ENCODE peak calls at places on chromosome 9, in seven cellular contexts. One of them, this sample, is unnamed.

GRCh38 chr9:123482295-123482970 is 126.4 kb downstream of the CRB2 start:
- DNase-seq in T follicular helper cell: no peak
- DNase-seq in ELR: no peak
- DNase-seq in AG10803: no peak
- DNase-seq in stimulated activated CD8-positive, alpha-beta memory T cell treated with anti-CD3 and anti-CD28 coated beads, Interleukin-12 subunit alpha, Interleukin-12 subunit beta, amount 100 ng/mL, for 1 hour: no peak
- DNase-seq in stimulated activated CD4-positive, alpha-beta T cell treated with anti-CD3 and anti-CD28 coated beads, Interleukin-12 subunit alpha, Interleukin-12 subunit beta, amount 100 ng/mL, for 4 hours: no peak
- DNase-seq in brain microvascular endothelial cell: no peak
- DNase-seq in this sample: no peak

GRCh38 chr9:127386249-127386648 is 10.7 kb upstream of the SLC2A8 start:
- DNase-seq in T follicular helper cell: no peak
- DNase-seq in ELR: no peak
- DNase-seq in AG10803: no peak
- DNase-seq in stimulated activated CD8-positive, alpha-beta memory T cell treated with anti-CD3 and anti-CD28 coated beads, Interleukin-12 subunit alpha, Interleukin-12 subunit beta, amount 100 ng/mL, for 1 hour: no peak
- DNase-seq in stimulated activated CD4-positive, alpha-beta T cell treated with anti-CD3 and anti-CD28 coated beads, Interleukin-12 subunit alpha, Interleukin-12 subunit beta, amount 100 ng/mL, for 4 hours: no peak
- DNase-seq in brain microvascular endothelial cell: no peak
- DNase-seq in this sample: no peak

GRCh38 chr9:18906656-18907395 is 126.2 kb downstream of the SAXO1 start:
- DNase-seq in T follicular helper cell: no peak
- DNase-seq in ELR: peak; percentile 88
- DNase-seq in AG10803: peak; percentile 50
- DNase-seq in stimulated activated CD8-positive, alpha-beta memory T cell treated with anti-CD3 and anti-CD28 coated beads, Interleukin-12 subunit alpha, Interleukin-12 subunit beta, amount 100 ng/mL, for 1 hour: no peak
- DNase-seq in stimulated activated CD4-positive, alpha-beta T cell treated with anti-CD3 and anti-CD28 coated beads, Interleukin-12 subunit alpha, Interleukin-12 subunit beta, amount 100 ng/mL, for 4 hours: no peak
- DNase-seq in brain microvascular endothelial cell: peak; percentile 63
- DNase-seq in this sample: peak; percentile 33

GRCh38 chr9:108662090-108662875 is 193.5 kb downstream of the ACTL7B start:
- DNase-seq in T follicular helper cell: no peak
- DNase-seq in ELR: no peak
- DNase-seq in AG10803: peak; percentile 45
- DNase-seq in stimulated activated CD8-positive, alpha-beta memory T cell treated with anti-CD3 and anti-CD28 coated beads, Interleukin-12 subunit alpha, Interleukin-12 subunit beta, amount 100 ng/mL, for 1 hour: no peak
- DNase-seq in stimulated activated CD4-positive, alpha-beta T cell treated with anti-CD3 and anti-CD28 coated beads, Interleukin-12 subunit alpha, Interleukin-12 subunit beta, amount 100 ng/mL, for 4 hours: no peak
- DNase-seq in brain microvascular endothelial cell: no peak
- DNase-seq in this sample: no peak

GRCh38 chr9:15176821-15177220 is 130.2 kb downstream of the TTC39B start:
- DNase-seq in T follicular helper cell: no peak
- DNase-seq in ELR: no peak
- DNase-seq in AG10803: no peak
- DNase-seq in stimulated activated CD8-positive, alpha-beta memory T cell treated with anti-CD3 and anti-CD28 coated beads, Interleukin-12 subunit alpha, Interleukin-12 subunit beta, amount 100 ng/mL, for 1 hour: no peak
- DNase-seq in stimulated activated CD4-positive, alpha-beta T cell treated with anti-CD3 and anti-CD28 coated beads, Interleukin-12 subunit alpha, Interleukin-12 subunit beta, amount 100 ng/mL, for 4 hours: no peak
- DNase-seq in brain microvascular endothelial cell: no peak
- DNase-seq in this sample: no peak

GRCh38 chr9:109781086-109781485 is 1.1 kb downstream of the PALM2AKAP2 start:
- DNase-seq in T follicular helper cell: no peak
- DNase-seq in ELR: peak; percentile 24
- DNase-seq in AG10803: peak; percentile 53
- DNase-seq in stimulated activated CD8-positive, alpha-beta memory T cell treated with anti-CD3 and anti-CD28 coated beads, Interleukin-12 subunit alpha, Interleukin-12 subunit beta, amount 100 ng/mL, for 1 hour: no peak
- DNase-seq in stimulated activated CD4-positive, alpha-beta T cell treated with anti-CD3 and anti-CD28 coated beads, Interleukin-12 subunit alpha, Interleukin-12 subunit beta, amount 100 ng/mL, for 4 hours: no peak
- DNase-seq in brain microvascular endothelial cell: no peak
- DNase-seq in this sample: no peak

GRCh38 chr9:72383978-72384709 is 19.1 kb upstream of the ZFAND5 start:
- DNase-seq in T follicular helper cell: no peak
- DNase-seq in ELR: peak; percentile 95
- DNase-seq in AG10803: peak; percentile 93
- DNase-seq in stimulated activated CD8-positive, alpha-beta memory T cell treated with anti-CD3 and anti-CD28 coated beads, Interleukin-12 subunit alpha, Interleukin-12 subunit beta, amount 100 ng/mL, for 1 hour: no peak
- DNase-seq in stimulated activated CD4-positive, alpha-beta T cell treated with anti-CD3 and anti-CD28 coated beads, Interleukin-12 subunit alpha, Interleukin-12 subunit beta, amount 100 ng/mL, for 4 hours: no peak
- DNase-seq in brain microvascular endothelial cell: peak; percentile 82
- DNase-seq in this sample: peak; percentile 79

GRCh38 chr9:2356391-2356790 is 265.2 kb upstream of the VLDLR start:
- DNase-seq in T follicular helper cell: no peak
- DNase-seq in ELR: no peak
- DNase-seq in AG10803: peak; percentile 10
- DNase-seq in stimulated activated CD8-positive, alpha-beta memory T cell treated with anti-CD3 and anti-CD28 coated beads, Interleukin-12 subunit alpha, Interleukin-12 subunit beta, amount 100 ng/mL, for 1 hour: no peak
- DNase-seq in stimulated activated CD4-positive, alpha-beta T cell treated with anti-CD3 and anti-CD28 coated beads, Interleukin-12 subunit alpha, Interleukin-12 subunit beta, amount 100 ng/mL, for 4 hours: no peak
- DNase-seq in brain microvascular endothelial cell: peak; percentile 50
- DNase-seq in this sample: no peak

GRCh38 chr9:135602789-135603481 is 36.4 kb downstream of the GLT6D1 start:
- DNase-seq in T follicular helper cell: peak; percentile 34
- DNase-seq in ELR: peak; percentile 62
- DNase-seq in AG10803: peak; percentile 20
- DNase-seq in stimulated activated CD8-positive, alpha-beta memory T cell treated with anti-CD3 and anti-CD28 coated beads, Interleukin-12 subunit alpha, Interleukin-12 subunit beta, amount 100 ng/mL, for 1 hour: peak; percentile 25
- DNase-seq in stimulated activated CD4-positive, alpha-beta T cell treated with anti-CD3 and anti-CD28 coated beads, Interleukin-12 subunit alpha, Interleukin-12 subunit beta, amount 100 ng/mL, for 4 hours: peak; percentile 58
- DNase-seq in brain microvascular endothelial cell: peak; percentile 25
- DNase-seq in this sample: peak; percentile 48

GRCh38 chr9:134851015-134851414 is 29.6 kb upstream of the FCN2 start:
- DNase-seq in T follicular helper cell: no peak
- DNase-seq in ELR: no peak
- DNase-seq in AG10803: no peak
- DNase-seq in stimulated activated CD8-positive, alpha-beta memory T cell treated with anti-CD3 and anti-CD28 coated beads, Interleukin-12 subunit alpha, Interleukin-12 subunit beta, amount 100 ng/mL, for 1 hour: no peak
- DNase-seq in stimulated activated CD4-positive, alpha-beta T cell treated with anti-CD3 and anti-CD28 coated beads, Interleukin-12 subunit alpha, Interleukin-12 subunit beta, amount 100 ng/mL, for 4 hours: no peak
- DNase-seq in brain microvascular endothelial cell: no peak
- DNase-seq in this sample: no peak

GRCh38 chr9:104980039-104980654 is 52.2 kb upstream of the ABCA1 start:
- DNase-seq in T follicular helper cell: no peak
- DNase-seq in ELR: no peak
- DNase-seq in AG10803: no peak
- DNase-seq in stimulated activated CD8-positive, alpha-beta memory T cell treated with anti-CD3 and anti-CD28 coated beads, Interleukin-12 subunit alpha, Interleukin-12 subunit beta, amount 100 ng/mL, for 1 hour: no peak
- DNase-seq in stimulated activated CD4-positive, alpha-beta T cell treated with anti-CD3 and anti-CD28 coated beads, Interleukin-12 subunit alpha, Interleukin-12 subunit beta, amount 100 ng/mL, for 4 hours: no peak
- DNase-seq in brain microvascular endothelial cell: no peak
- DNase-seq in this sample: no peak

GRCh38 chr9:95710449-95710848 is 165.0 kb upstream of the ERCC6L2 start:
- DNase-seq in T follicular helper cell: no peak
- DNase-seq in ELR: no peak
- DNase-seq in AG10803: no peak
- DNase-seq in stimulated activated CD8-positive, alpha-beta memory T cell treated with anti-CD3 and anti-CD28 coated beads, Interleukin-12 subunit alpha, Interleukin-12 subunit beta, amount 100 ng/mL, for 1 hour: no peak
- DNase-seq in stimulated activated CD4-positive, alpha-beta T cell treated with anti-CD3 and anti-CD28 coated beads, Interleukin-12 subunit alpha, Interleukin-12 subunit beta, amount 100 ng/mL, for 4 hours: no peak
- DNase-seq in brain microvascular endothelial cell: no peak
- DNase-seq in this sample: no peak

GRCh38 chr9:83986765-83987401 is 6.3 kb downstream of the RMI1 start:
- DNase-seq in T follicular helper cell: no peak
- DNase-seq in ELR: peak; percentile 85
- DNase-seq in AG10803: no peak
- DNase-seq in stimulated activated CD8-positive, alpha-beta memory T cell treated with anti-CD3 and anti-CD28 coated beads, Interleukin-12 subunit alpha, Interleukin-12 subunit beta, amount 100 ng/mL, for 1 hour: no peak
- DNase-seq in stimulated activated CD4-positive, alpha-beta T cell treated with anti-CD3 and anti-CD28 coated beads, Interleukin-12 subunit alpha, Interleukin-12 subunit beta, amount 100 ng/mL, for 4 hours: no peak
- DNase-seq in brain microvascular endothelial cell: peak; percentile 60
- DNase-seq in this sample: no peak

GRCh38 chr9:75892168-75892901 is 1.9 kb downstream of the PCSK5 start:
- DNase-seq in T follicular helper cell: no peak
- DNase-seq in ELR: no peak
- DNase-seq in AG10803: no peak
- DNase-seq in stimulated activated CD8-positive, alpha-beta memory T cell treated with anti-CD3 and anti-CD28 coated beads, Interleukin-12 subunit alpha, Interleukin-12 subunit beta, amount 100 ng/mL, for 1 hour: no peak
- DNase-seq in stimulated activated CD4-positive, alpha-beta T cell treated with anti-CD3 and anti-CD28 coated beads, Interleukin-12 subunit alpha, Interleukin-12 subunit beta, amount 100 ng/mL, for 4 hours: peak; percentile 23
- DNase-seq in brain microvascular endothelial cell: no peak
- DNase-seq in this sample: peak; percentile 14

GRCh38 chr9:94971378-94972131 is 245.1 kb downstream of the AOPEP start:
- DNase-seq in T follicular helper cell: no peak
- DNase-seq in ELR: no peak
- DNase-seq in AG10803: no peak
- DNase-seq in stimulated activated CD8-positive, alpha-beta memory T cell treated with anti-CD3 and anti-CD28 coated beads, Interleukin-12 subunit alpha, Interleukin-12 subunit beta, amount 100 ng/mL, for 1 hour: no peak
- DNase-seq in stimulated activated CD4-positive, alpha-beta T cell treated with anti-CD3 and anti-CD28 coated beads, Interleukin-12 subunit alpha, Interleukin-12 subunit beta, amount 100 ng/mL, for 4 hours: no peak
- DNase-seq in brain microvascular endothelial cell: no peak
- DNase-seq in this sample: no peak

GRCh38 chr9:128121924-128122808 is 5.4 kb downstream of the PTGES2 start:
- DNase-seq in T follicular helper cell: no peak
- DNase-seq in ELR: no peak
- DNase-seq in AG10803: no peak
- DNase-seq in stimulated activated CD8-positive, alpha-beta memory T cell treated with anti-CD3 and anti-CD28 coated beads, Interleukin-12 subunit alpha, Interleukin-12 subunit beta, amount 100 ng/mL, for 1 hour: no peak
- DNase-seq in stimulated activated CD4-positive, alpha-beta T cell treated with anti-CD3 and anti-CD28 coated beads, Interleukin-12 subunit alpha, Interleukin-12 subunit beta, amount 100 ng/mL, for 4 hours: no peak
- DNase-seq in brain microvascular endothelial cell: no peak
- DNase-seq in this sample: no peak

GRCh38 chr9:86667307-86667706 is 280.0 kb downstream of the GAS1 start:
- DNase-seq in T follicular helper cell: no peak
- DNase-seq in ELR: peak; percentile 66
- DNase-seq in AG10803: peak; percentile 45
- DNase-seq in stimulated activated CD8-positive, alpha-beta memory T cell treated with anti-CD3 and anti-CD28 coated beads, Interleukin-12 subunit alpha, Interleukin-12 subunit beta, amount 100 ng/mL, for 1 hour: no peak
- DNase-seq in stimulated activated CD4-positive, alpha-beta T cell treated with anti-CD3 and anti-CD28 coated beads, Interleukin-12 subunit alpha, Interleukin-12 subunit beta, amount 100 ng/mL, for 4 hours: no peak
- DNase-seq in brain microvascular endothelial cell: peak; percentile 42
- DNase-seq in this sample: no peak